ENCODE peak calls at places on chromosomes 3 and 15, in ten cellular contexts. W is RWPE2, I is upper lobe of right lung, E is MM.1S, L is tibial artery, A is right atrium auricular region, K is Peyer's patch, U is cardiac muscle cell, O is stomach, S is PC-9. H is an unnamed sample.

GRCh38 chr3:143847787-143848631 is at the start of gene SLC9A9:
- DNase-seq in O (peak), S (no peak), E (peak), A (peak), L (no peak), I (no peak), K (peak), W (no peak), U (peak), H (no peak)

GRCh38 chr3:16140894-16141285 is 33.6 kb upstream of the GALNT15 start:
- DNase-seq in W (no peak), K (no peak), A (no peak), O (no peak), S (no peak), E (no peak), L (no peak), I (no peak), U (no peak), H (no peak)

GRCh38 chr3:172560026-172560425 is 36.8 kb upstream of the TNFSF10 start:
- DNase-seq in S (peak), W (no peak), K (no peak), A (no peak), U (no peak), L (no peak), O (no peak), E (no peak), I (no peak), H (no peak)

GRCh38 chr3:11445883-11446282 is 173.7 kb downstream of the ATG7 start:
- DNase-seq in O (no peak), E (no peak), U (peak), A (no peak), K (no peak), S (no peak), W (no peak), L (no peak), I (no peak), H (no peak)

GRCh38 chr3:43784640-43785011 is 93.9 kb downstream of the ABHD5 start:
- DNase-seq in L (no peak), W (no peak), O (no peak), K (no peak), U (no peak), S (no peak), A (peak), I (no peak), E (no peak), H (no peak)

GRCh38 chr3:134092231-134092701 is 62.5 kb upstream of the SLCO2A1 start:
- DNase-seq in A (no peak), K (no peak), W (no peak), S (no peak), I (no peak), L (no peak), O (no peak), E (no peak), U (peak), H (no peak)

GRCh38 chr3:89043406-89043947 is 63.9 kb upstream of the EPHA3 start:
- DNase-seq in K (no peak), O (no peak), U (no peak), S (no peak), L (no peak), I (no peak), W (no peak), A (no peak), E (no peak), H (no peak)

GRCh38 chr3:53715815-53716483 is 130.3 kb downstream of the CHDH start:
- DNase-seq in I (no peak), S (no peak), E (no peak), W (no peak), O (peak), U (peak), L (no peak), K (no peak), A (no peak), H (no peak)

GRCh38 chr15:82680200-82681102 is 29.2 kb downstream of the AP3B2 start:
- DNase-seq in S (no peak), K (peak), E (peak), A (no peak), I (peak), O (peak), W (peak), U (no peak), L (peak), H (no peak)

GRCh38 chr15:41897327-41897726 is 3.5 kb upstream of the SPTBN5 start:
- DNase-seq in S (no peak), W (peak), E (no peak), U (no peak), A (no peak), K (no peak), I (no peak), L (no peak), O (no peak), H (no peak)

GRCh38 chr3:104359546-104359945 is 1007.2 kb upstream of the ALCAM start:
- DNase-seq in E (no peak), W (no peak), O (no peak), S (peak), A (no peak), I (no peak), K (no peak), L (no peak), U (peak), H (no peak)

GRCh38 chr3:32577621-32578556 is 7.2 kb upstream of the DYNC1LI1 start:
- DNase-seq in S (no peak), E (no peak), K (peak), L (no peak), W (no peak), A (peak), O (no peak), U (peak), I (no peak), H (no peak)

GRCh38 chr3:153166206-153166605 is 4.2 kb downstream of the RAP2B start:
- DNase-seq in I (no peak), L (no peak), S (no peak), O (no peak), E (no peak), K (no peak), A (no peak), W (no peak), U (peak), H (no peak)

GRCh38 chr15:31325432-31325975 is 1.1 kb upstream of the KLF13 start:
- DNase-seq in L (peak), O (peak), A (peak), E (peak), I (peak), K (peak), U (no peak), W (peak), S (no peak), H (peak)

GRCh38 chr3:44993471-44994205 is 17.6 kb downstream of the EXOSC7 start:
- DNase-seq in S (peak), A (no peak), I (no peak), E (no peak), K (no peak), O (no peak), U (peak), W (no peak), L (no peak), H (no peak)

GRCh38 chr3:76122007-76122406 is 336.7 kb upstream of the ZNF717 start:
- DNase-seq in O (no peak), S (no peak), L (no peak), A (no peak), I (no peak), E (no peak), U (no peak), K (no peak), W (no peak), H (no peak)

GRCh38 chr3:75136100-75136897 is 521.8 kb upstream of the CNTN3 start:
- DNase-seq in S (no peak), E (no peak), A (no peak), U (no peak), W (no peak), I (no peak), K (no peak), O (no peak), L (no peak), H (no peak)

GRCh38 chr15:77060560-77060959 is 10.3 kb downstream of the TSPAN3 start:
- DNase-seq in E (peak), U (peak), W (no peak), A (no peak), L (no peak), O (no peak), S (no peak), K (no peak), I (no peak), H (no peak)

GRCh38 chr3:51997935-51998596 is 2.4 kb upstream of the RPL29 start:
- DNase-seq in S (peak), O (no peak), L (no peak), I (no peak), K (no peak), U (no peak), A (no peak), E (no peak), W (no peak), H (no peak)

GRCh38 chr3:13644341-13645082 is 95.6 kb downstream of the FBLN2 start:
- DNase-seq in A (no peak), I (no peak), K (no peak), W (no peak), U (peak), E (no peak), S (no peak), L (no peak), O (no peak), H (no peak)

GRCh38 chr3:22536582-22536981 is 666.5 kb upstream of the UBE2E2 start:
- DNase-seq in O (no peak), K (no peak), L (no peak), S (no peak), I (no peak), A (no peak), U (no peak), W (no peak), E (no peak), H (no peak)

GRCh38 chr15:68272797-68273271 is 4.7 kb upstream of the FEM1B start:
- DNase-seq in S (peak), O (no peak), I (no peak), K (no peak), E (no peak), A (no peak), W (peak), L (no peak), U (peak), H (no peak)

GRCh38 chr3:58173029-58173669 is 37.6 kb downstream of the DNASE1L3 start:
- DNase-seq in A (no peak), U (no peak), O (no peak), K (no peak), I (no peak), E (no peak), L (no peak), W (no peak), S (no peak), H (no peak)

GRCh38 chr3:7306900-7307299 is 446.0 kb downstream of the GRM7 start:
- DNase-seq in A (no peak), I (no peak), K (no peak), S (no peak), O (no peak), L (no peak), E (no peak), W (no peak), U (no peak), H (no peak)

GRCh38 chr3:50550079-50550736 is 17.3 kb downstream of the C3orf18 start:
- DNase-seq in O (peak), I (peak), K (peak), S (no peak), E (peak), L (no peak), W (no peak), U (peak), A (no peak), H (no peak)

GRCh38 chr3:100288288-100288894 is 27.6 kb downstream of the TBC1D23 start:
- DNase-seq in I (no peak), U (no peak), E (no peak), L (no peak), O (no peak), K (no peak), S (no peak), W (no peak), A (no peak), H (no peak)

GRCh38 chr3:119579366-119580147 is at the start of gene ADPRH:
- DNase-seq in O (peak), L (peak), W (no peak), I (peak), E (peak), S (no peak), A (peak), U (peak), K (peak), H (peak)
- H3K27ac ChIP-seq in O (peak), L (peak), W (no peak), I (peak), E (no peak), S (no peak), A (peak), U (peak), K (peak), H (peak)

GRCh38 chr3:59559721-59560514 is 510.1 kb upstream of the CFAP20DC start:
- DNase-seq in A (no peak), U (peak), E (no peak), O (no peak), W (no peak), K (no peak), S (peak), I (no peak), L (no peak), H (no peak)
- TF ChIP-seq CTCF in A (no peak), U (no peak), E (no peak), O (no peak), W (no peak), K (no peak), S (no peak), I (no peak), L (no peak), H (no peak)

DNA sequence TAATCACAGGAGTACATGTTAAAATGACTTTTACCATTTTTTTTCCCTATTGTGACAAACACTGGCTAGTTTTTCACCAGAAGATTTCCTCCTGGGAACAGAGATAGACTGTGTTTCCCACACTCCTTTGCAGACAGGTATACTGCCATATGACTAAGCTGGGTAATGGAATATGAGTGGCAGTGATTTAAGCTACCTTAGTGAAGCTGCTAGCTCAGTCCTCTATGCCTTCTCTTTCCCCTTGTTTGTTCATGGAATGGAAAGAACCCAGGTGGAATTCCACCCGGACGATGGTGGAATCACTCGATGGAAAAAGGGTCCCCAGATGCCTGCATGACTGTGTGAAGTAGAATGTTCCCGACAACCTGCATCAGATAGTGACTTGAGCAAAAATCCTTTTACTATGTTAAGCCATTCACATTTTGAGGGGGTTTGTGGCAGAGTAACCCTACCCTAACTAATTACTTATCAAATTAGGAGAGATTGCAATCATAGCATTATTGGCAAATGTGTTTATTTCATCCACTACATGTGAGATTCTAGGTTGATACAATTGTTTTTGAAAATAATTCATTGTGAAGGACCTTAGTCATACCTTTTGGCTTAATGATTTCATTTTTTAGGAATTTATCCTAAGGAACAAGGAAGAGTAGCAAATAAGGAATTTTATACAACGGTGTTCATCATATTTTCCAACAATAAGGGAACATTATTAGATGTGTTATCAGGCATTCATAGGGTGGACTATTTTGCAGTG is 16.5 kb downstream of the THSD4 start:
- DNase-seq in I (no peak), K (no peak), S (peak), O (no peak), U (no peak), W (no peak), L (no peak), E (no peak), A (no peak), H (no peak)
- H3K27ac ChIP-seq in I (no peak), K (no peak), S (peak), O (no peak), U (no peak), W (peak), L (no peak), E (no peak), A (peak), H (no peak)

DNA sequence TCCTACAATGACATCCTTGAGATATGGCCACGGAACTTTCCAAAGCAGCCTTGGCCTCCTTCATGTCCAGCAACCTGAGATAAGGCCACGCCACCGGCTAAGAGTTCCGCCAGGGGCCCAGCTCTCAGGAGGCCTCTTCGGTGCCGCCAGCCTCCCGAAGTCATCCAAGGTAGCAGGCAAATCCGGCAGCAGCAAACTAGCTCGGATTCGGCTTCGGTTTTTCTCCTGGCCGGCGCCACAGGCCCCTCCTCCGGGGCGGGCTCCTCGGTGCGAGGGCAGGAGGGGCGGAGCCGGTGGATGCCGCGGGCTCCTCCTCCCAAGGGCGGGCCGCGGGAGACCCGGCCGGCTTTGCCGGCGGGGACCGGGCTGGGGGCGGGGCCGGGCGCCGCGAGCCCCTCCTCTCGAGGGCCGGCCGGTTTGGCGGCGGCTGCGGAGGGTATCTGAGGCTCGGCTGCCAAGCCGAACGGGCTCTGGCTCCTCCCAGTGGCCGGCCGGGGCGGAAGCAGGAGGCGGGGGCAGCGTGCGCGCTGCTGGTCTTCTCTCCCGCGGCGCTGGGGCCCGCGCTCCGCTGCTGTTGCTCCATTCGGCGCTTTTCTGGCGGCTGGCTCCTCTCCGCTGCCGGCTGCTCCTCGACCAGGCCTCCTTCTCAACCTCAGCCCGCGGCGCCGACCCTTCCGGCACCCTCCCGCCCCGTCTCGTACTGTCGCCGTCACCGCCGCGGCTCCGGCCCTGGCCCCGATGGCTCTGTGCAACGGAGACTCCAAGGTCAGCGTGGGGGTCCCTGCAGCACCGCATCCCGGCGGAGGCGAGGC is at the start of gene GMPS:
- DNase-seq in I (peak), L (peak), O (peak), A (peak), E (peak), W (peak), U (peak), K (peak), S (peak), H (peak)
- TF ChIP-seq CTCF in I (peak), L (peak), O (peak), A (no peak), E (peak), W (peak), U (peak), K (peak), S (peak), H (peak)

DNA sequence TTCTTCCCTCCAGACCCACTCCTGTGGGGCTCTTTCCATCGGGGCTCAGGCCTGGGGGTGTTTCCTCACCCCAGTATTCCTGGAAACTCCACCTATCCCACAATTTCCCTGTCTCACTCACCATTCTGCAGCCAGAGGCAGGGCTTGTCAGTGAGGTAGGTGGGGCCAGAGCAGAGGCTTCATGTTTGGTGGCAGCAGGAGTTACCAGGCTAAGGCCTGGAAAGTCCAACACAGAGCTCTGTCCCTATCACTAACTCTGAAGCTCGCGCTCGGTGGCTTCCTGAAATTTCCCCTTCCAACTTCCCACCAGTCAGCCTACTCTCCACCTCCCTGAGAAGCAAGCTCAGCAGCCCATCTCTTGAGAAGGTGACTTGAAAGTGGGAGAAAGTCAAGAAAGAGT is 44.2 kb downstream of the CDC25A start:
- DNase-seq in I (no peak), O (no peak), S (no peak), L (no peak), U (no peak), A (no peak), W (no peak), K (no peak), E (no peak), H (no peak)
- H3K27ac ChIP-seq in I (no peak), O (no peak), S (no peak), L (no peak), U (no peak), A (no peak), W (no peak), K (no peak), E (no peak), H (no peak)

DNA sequence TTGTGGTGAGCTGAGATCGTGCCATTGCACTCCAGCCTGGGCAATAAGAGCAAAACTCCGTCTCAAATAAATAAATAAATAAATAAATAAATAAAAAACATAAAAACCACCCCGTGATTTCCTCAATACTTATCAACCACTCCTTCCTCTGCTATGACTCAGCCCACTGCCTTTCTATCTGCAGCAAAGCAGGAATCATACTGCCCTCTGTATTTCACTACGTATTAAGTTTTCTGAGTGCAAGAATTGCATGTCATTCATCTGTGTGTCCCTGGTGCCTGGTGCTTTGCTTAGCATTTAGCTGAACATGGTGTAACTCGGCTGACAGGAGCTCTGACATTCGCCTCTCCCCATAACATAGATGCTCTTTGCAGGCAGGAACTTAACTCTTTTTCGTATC is 7.1 kb downstream of the LSG1 start:
- DNase-seq in O (no peak), L (no peak), K (no peak), U (peak), W (no peak), E (no peak), I (no peak), A (no peak), S (no peak), H (no peak)
- TF ChIP-seq CTCF in O (no peak), L (no peak), K (no peak), U (peak), W (no peak), E (no peak), I (no peak), A (no peak), S (no peak), H (no peak)

DNA sequence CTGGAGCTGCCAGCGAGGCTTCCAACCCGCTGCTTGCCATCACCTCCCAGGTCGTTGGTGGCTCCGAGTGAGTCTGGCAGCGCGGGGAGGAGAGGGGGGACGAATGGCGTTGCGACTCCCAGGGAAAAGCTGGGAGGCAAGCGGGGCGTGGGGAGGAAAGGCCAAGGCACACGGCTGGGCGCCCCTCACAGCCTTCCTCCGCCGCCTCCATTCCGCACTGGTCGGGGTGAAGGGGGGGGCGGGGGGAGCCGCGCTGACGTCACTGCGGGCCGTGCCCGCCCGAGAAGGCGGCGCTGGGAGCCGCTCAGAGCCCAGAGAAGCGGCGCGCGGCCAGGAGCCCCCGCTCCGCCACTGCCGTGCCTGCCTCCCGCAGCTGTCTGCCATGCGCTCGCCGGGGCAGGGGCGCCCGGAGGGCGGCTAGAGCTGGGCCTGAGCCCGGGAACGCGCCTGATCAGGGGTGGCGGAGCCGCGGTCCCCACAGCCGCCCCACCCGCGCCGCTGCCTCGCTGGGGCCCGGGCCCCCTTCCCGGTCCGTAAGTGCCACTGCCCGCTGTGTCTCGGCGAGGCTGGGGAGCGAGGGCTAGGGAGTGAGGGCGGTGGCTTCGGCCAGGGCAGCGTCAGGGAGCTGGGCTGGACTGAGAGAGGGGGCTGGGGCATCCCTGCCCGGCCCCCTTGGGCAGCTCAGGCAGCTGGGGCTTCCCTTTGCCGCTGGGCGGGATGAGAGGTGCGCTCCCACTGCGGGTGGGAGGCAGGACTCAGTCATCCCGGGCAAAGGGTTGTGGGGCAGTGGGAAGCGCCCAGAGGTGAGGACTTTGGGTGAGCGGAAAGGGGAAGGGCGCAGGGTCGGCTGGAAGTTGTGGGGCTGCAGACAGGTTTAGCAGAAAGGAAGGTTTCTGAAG is 27.8 kb upstream of the POLG start:
- DNase-seq in E (no peak), L (no peak), O (no peak), W (peak), U (no peak), A (no peak), K (no peak), I (no peak), S (no peak), H (no peak)
- H3K27ac ChIP-seq in E (no peak), L (no peak), O (no peak), W (no peak), U (no peak), A (no peak), K (no peak), I (no peak), S (no peak), H (no peak)

H was measured in right lobe of liver.